ENCODE peak calls at places on chromosomes 12 and 14, in seven cellular contexts. One of them, this sample, is unnamed.

GRCh38 chr12:52906049-52906645 is 1.3 kb upstream of the KRT8 start:
- DNase-seq in heart right ventricle: no peak
- DNase-seq in GM23338: no peak
- DNase-seq in ovary: no peak
- DNase-seq in spleen: no peak
- DNase-seq in lung: no peak
- DNase-seq in GM12878: no peak
- DNase-seq in this sample: no peak

GRCh38 chr14:61694830-61695694 is at the start of gene HIF1A:
- DNase-seq in ovary: peak; percentile 95
- DNase-seq in heart right ventricle: peak; percentile 97
- DNase-seq in spleen: peak; percentile 99
- DNase-seq in GM12878: peak; percentile 96
- DNase-seq in GM23338: peak; percentile 99
- DNase-seq in lung: peak; percentile 97
- DNase-seq in this sample: peak; percentile 100

GRCh38 chr12:74899031-74899829 is 310.4 kb downstream of the KCNC2 start:
- DNase-seq in heart right ventricle: no peak
- DNase-seq in GM12878: no peak
- DNase-seq in spleen: no peak
- DNase-seq in ovary: no peak
- DNase-seq in GM23338: no peak
- DNase-seq in lung: no peak
- DNase-seq in this sample: no peak

GRCh38 chr12:121505513-121505912 is 75.3 kb downstream of the KDM2B start:
- DNase-seq in heart right ventricle: no peak
- DNase-seq in spleen: no peak
- DNase-seq in lung: no peak
- DNase-seq in GM12878: no peak
- DNase-seq in GM23338: no peak
- DNase-seq in ovary: no peak
- DNase-seq in this sample: no peak

GRCh38 chr14:45185110-45185814 is 49.5 kb downstream of the FANCM start:
- DNase-seq in GM12878: no peak
- DNase-seq in ovary: no peak
- DNase-seq in lung: no peak
- DNase-seq in spleen: no peak
- DNase-seq in GM23338: no peak
- DNase-seq in heart right ventricle: no peak
- DNase-seq in this sample: no peak

GRCh38 chr12:46825526-46826414 is at the start of gene SLC38A4:
- DNase-seq in GM12878: no peak
- DNase-seq in GM23338: peak; percentile 80
- DNase-seq in spleen: no peak
- DNase-seq in lung: no peak
- DNase-seq in ovary: no peak
- DNase-seq in heart right ventricle: no peak
- DNase-seq in this sample: peak; percentile 59

GRCh38 chr14:60272177-60272576 is 23.2 kb downstream of the PPM1A start:
- DNase-seq in spleen: no peak
- DNase-seq in heart right ventricle: no peak
- DNase-seq in ovary: no peak
- DNase-seq in GM12878: no peak
- DNase-seq in GM23338: no peak
- DNase-seq in lung: no peak
- DNase-seq in this sample: no peak

GRCh38 chr12:130975116-130975515 is 21.4 kb downstream of the ADGRD1 start:
- DNase-seq in GM23338: no peak
- DNase-seq in heart right ventricle: no peak
- DNase-seq in ovary: no peak
- DNase-seq in spleen: no peak
- DNase-seq in GM12878: no peak
- DNase-seq in lung: no peak
- DNase-seq in this sample: no peak

GRCh38 chr12:100213016-100213891 is 12.6 kb downstream of the ACTR6 start:
- DNase-seq in lung: no peak
- DNase-seq in GM23338: no peak
- DNase-seq in ovary: no peak
- DNase-seq in GM12878: no peak
- DNase-seq in heart right ventricle: no peak
- DNase-seq in spleen: peak; percentile 9
- DNase-seq in this sample: no peak

GRCh38 chr12:78185109-78185508 is 354.4 kb downstream of the NAV3 start:
- DNase-seq in GM12878: no peak
- DNase-seq in ovary: no peak
- DNase-seq in GM23338: no peak
- DNase-seq in heart right ventricle: no peak
- DNase-seq in lung: no peak
- DNase-seq in spleen: no peak
- DNase-seq in this sample: no peak

GRCh38 chr12:58920102-58920955 is at the start of gene LRIG3:
- DNase-seq in heart right ventricle: peak; percentile 90
- DNase-seq in GM12878: no peak
- DNase-seq in spleen: peak; percentile 88
- DNase-seq in lung: peak; percentile 89
- DNase-seq in GM23338: peak; percentile 89
- DNase-seq in ovary: peak; percentile 94
- DNase-seq in this sample: peak; percentile 96

GRCh38 chr14:92880851-92881250 is 42.1 kb upstream of the CHGA start:
- DNase-seq in lung: no peak
- DNase-seq in heart right ventricle: no peak
- DNase-seq in spleen: no peak
- DNase-seq in GM23338: peak; percentile 90
- DNase-seq in GM12878: no peak
- DNase-seq in ovary: no peak
- DNase-seq in this sample: no peak

GRCh38 chr12:65568517-65568916 is 255.8 kb upstream of the HMGA2 start:
- DNase-seq in ovary: no peak
- DNase-seq in spleen: no peak
- DNase-seq in GM12878: no peak
- DNase-seq in heart right ventricle: no peak
- DNase-seq in lung: no peak
- DNase-seq in GM23338: no peak
- DNase-seq in this sample: no peak

GRCh38 chr12:54989829-54990228 is 5.3 kb upstream of the TESPA1 start:
- DNase-seq in lung: no peak
- DNase-seq in heart right ventricle: no peak
- DNase-seq in ovary: no peak
- DNase-seq in GM12878: no peak
- DNase-seq in GM23338: no peak
- DNase-seq in spleen: no peak
- DNase-seq in this sample: no peak

GRCh38 chr14:44944107-44944506 is 17.6 kb downstream of the KLHL28 start:
- DNase-seq in ovary: no peak
- DNase-seq in lung: no peak
- DNase-seq in heart right ventricle: no peak
- DNase-seq in GM12878: no peak
- DNase-seq in spleen: no peak
- DNase-seq in GM23338: no peak
- DNase-seq in this sample: no peak

GRCh38 chr12:127964717-127965116 is 302.3 kb upstream of the TMEM132C start:
- DNase-seq in spleen: no peak
- DNase-seq in GM23338: peak; percentile 5
- DNase-seq in heart right ventricle: no peak
- DNase-seq in lung: no peak
- DNase-seq in GM12878: no peak
- DNase-seq in ovary: no peak
- DNase-seq in this sample: no peak

GRCh38 chr14:61511558-61511924 is 183.8 kb upstream of the HIF1A start:
- DNase-seq in lung: no peak
- DNase-seq in GM23338: no peak
- DNase-seq in heart right ventricle: no peak
- DNase-seq in ovary: no peak
- DNase-seq in GM12878: no peak
- DNase-seq in spleen: no peak
- DNase-seq in this sample: no peak

GRCh38 chr12:52873832-52874572 is 25.2 kb upstream of the KRT78 start:
- DNase-seq in GM23338: peak; percentile 63
- DNase-seq in ovary: peak; percentile 95
- DNase-seq in GM12878: no peak
- DNase-seq in lung: peak; percentile 79
- DNase-seq in spleen: peak; percentile 85
- DNase-seq in heart right ventricle: peak; percentile 84
- DNase-seq in this sample: peak; percentile 96

GRCh38 chr12:16198884-16199283 is 78.6 kb downstream of the SLC15A5 start:
- DNase-seq in spleen: no peak
- DNase-seq in ovary: no peak
- DNase-seq in GM23338: peak; percentile 54
- DNase-seq in GM12878: peak; percentile 39
- DNase-seq in lung: no peak
- DNase-seq in heart right ventricle: no peak
- DNase-seq in this sample: no peak

GRCh38 chr12:46174061-46174662 is 94.7 kb downstream of the SLC38A1 start:
- DNase-seq in GM23338: no peak
- DNase-seq in heart right ventricle: no peak
- DNase-seq in ovary: no peak
- DNase-seq in lung: no peak
- DNase-seq in spleen: no peak
- DNase-seq in GM12878: peak; percentile 85
- DNase-seq in this sample: no peak

GRCh38 chr12:125065021-125065752 is at the start of gene AACS:
- DNase-seq in GM12878: no peak
- DNase-seq in GM23338: peak; percentile 90
- DNase-seq in spleen: peak; percentile 94
- DNase-seq in heart right ventricle: peak; percentile 77
- DNase-seq in lung: peak; percentile 81
- DNase-seq in ovary: peak; percentile 82
- DNase-seq in this sample: peak; percentile 91
- H3K27ac ChIP-seq in GM12878: peak within 1 kb of the TSS; percentile 54
- H3K27ac ChIP-seq in GM23338: peak within 1 kb of the TSS; percentile 94
- H3K27ac ChIP-seq in spleen: peak within 1 kb of the TSS; percentile 75
- H3K27ac ChIP-seq in heart right ventricle: no peak within 1 kb of the TSS
- H3K27ac ChIP-seq in lung: peak within 1 kb of the TSS; percentile 85
- H3K27ac ChIP-seq in ovary: peak within 1 kb of the TSS; percentile 18
- H3K27ac ChIP-seq in this sample: no peak within 1 kb of the TSS

DNA sequence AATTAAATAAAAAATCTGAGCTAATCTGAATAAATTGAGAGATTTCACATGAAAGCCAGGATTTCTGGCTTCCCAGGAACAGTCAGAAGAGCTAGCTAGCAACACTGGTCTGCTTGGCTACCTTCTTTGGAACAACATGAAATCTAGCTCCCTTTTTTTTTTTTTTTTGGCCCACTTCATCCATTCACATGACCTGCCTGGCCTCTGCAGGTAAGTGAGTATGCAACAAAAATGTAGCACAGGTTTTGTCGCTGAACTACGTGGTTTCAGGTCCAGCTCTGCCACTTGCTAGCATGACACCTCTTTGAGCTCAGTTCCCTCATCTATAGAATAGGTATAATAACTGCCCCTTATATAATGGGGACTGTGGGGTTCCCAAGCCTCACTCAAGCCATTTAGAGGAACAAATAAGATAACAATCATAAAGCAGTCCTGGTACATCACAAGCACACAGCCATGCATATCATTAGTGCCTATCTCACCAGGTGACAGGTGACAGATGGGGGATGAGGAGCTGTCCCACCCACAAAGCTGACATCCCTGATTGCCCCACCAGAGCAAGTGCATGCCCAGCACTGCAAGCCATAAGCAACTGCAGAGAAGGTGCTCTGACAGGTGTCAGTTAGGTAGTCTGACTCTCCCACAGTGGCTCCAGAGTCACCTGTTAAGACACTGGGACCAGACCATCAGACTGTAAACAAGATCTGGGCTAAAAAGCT is 25.6 kb downstream of the PXN start:
- DNase-seq in heart right ventricle: no peak
- DNase-seq in spleen: no peak
- DNase-seq in GM12878: no peak
- DNase-seq in lung: no peak
- DNase-seq in GM23338: no peak
- DNase-seq in ovary: no peak
- DNase-seq in this sample: peak; percentile 10
- H3K4me1 ChIP-seq in heart right ventricle: peaks cover 83% of the 10 kb centered on the region
- H3K4me1 ChIP-seq in spleen: peaks cover 98% of the 10 kb centered on the region
- H3K4me1 ChIP-seq in GM12878: no peaks in the 10 kb centered on the region
- H3K4me1 ChIP-seq in lung: peaks cover 36% of the 10 kb centered on the region
- H3K4me1 ChIP-seq in GM23338: peaks cover 27% of the 10 kb centered on the region
- H3K4me1 ChIP-seq in ovary: peaks cover 5% of the 10 kb centered on the region
- H3K4me1 ChIP-seq in this sample: peaks cover 76% of the 10 kb centered on the region

DNA sequence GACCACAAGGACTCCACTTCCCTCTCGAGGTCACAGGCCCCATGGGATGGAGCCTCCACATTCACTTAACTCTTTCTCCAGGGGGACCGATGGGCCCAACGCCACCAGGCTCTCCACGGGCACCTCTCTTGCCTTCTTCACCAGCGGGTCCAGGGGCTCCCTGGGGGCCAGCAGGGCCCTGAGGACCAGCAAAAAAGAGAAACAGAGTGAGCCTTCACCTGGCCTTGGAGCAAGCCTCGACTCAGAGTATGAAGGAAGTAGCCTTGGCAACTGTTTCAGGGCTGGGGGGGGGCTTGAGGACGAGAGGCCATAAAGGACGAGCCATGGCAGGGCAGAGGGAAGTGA is 18.0 kb downstream of the COL2A1 start:
- DNase-seq in GM23338: no peak
- DNase-seq in spleen: peak; percentile 45
- DNase-seq in lung: no peak
- DNase-seq in heart right ventricle: no peak
- DNase-seq in ovary: no peak
- DNase-seq in GM12878: no peak
- DNase-seq in this sample: peak; percentile 40
- H3K27ac ChIP-seq in GM23338: no peak overlapping the region
- H3K27ac ChIP-seq in spleen: no peak overlapping the region
- H3K27ac ChIP-seq in lung: no peak overlapping the region
- H3K27ac ChIP-seq in heart right ventricle: no peak overlapping the region
- H3K27ac ChIP-seq in ovary: no peak overlapping the region
- H3K27ac ChIP-seq in GM12878: no peak overlapping the region
- H3K27ac ChIP-seq in this sample: no peak overlapping the region

GRCh38 chr12:116133149-116133548 is 144.3 kb downstream of the MED13L start:
- DNase-seq in ovary: no peak
- DNase-seq in lung: no peak
- DNase-seq in GM12878: no peak
- DNase-seq in GM23338: no peak
- DNase-seq in heart right ventricle: no peak
- DNase-seq in spleen: no peak
- DNase-seq in this sample: no peak
- H3K4me1 ChIP-seq in ovary: peaks cover 10% of the 10 kb centered on the region
- H3K4me1 ChIP-seq in lung: peaks cover 20% of the 10 kb centered on the region
- H3K4me1 ChIP-seq in GM12878: peaks cover 9% of the 10 kb centered on the region
- H3K4me1 ChIP-seq in GM23338: peaks cover 40% of the 10 kb centered on the region
- H3K4me1 ChIP-seq in heart right ventricle: peaks cover 19% of the 10 kb centered on the region
- H3K4me1 ChIP-seq in spleen: peaks cover 100% of the 10 kb centered on the region
- H3K4me1 ChIP-seq in this sample: peaks cover 9% of the 10 kb centered on the region

DNA sequence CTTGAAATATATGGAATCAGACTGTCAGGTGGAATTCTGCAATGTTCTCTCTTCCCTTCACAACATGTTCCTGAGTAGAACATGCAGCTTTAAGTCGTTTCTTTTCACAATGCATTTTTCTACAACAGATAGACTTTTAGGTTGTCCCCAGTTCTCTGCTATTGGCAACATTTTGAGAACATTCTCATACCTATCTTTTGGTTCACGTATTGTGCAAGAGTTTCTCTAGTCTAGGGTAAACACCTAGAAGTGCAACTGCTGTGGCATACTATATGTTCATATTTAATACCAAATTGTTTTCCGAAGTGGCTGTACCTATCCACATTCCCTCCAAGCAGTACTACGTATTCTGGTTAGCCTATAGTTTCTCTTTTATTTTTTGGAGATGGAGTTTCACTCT is 32.1 kb downstream of the PPTC7 start:
- DNase-seq in heart right ventricle: no peak
- DNase-seq in GM23338: no peak
- DNase-seq in lung: no peak
- DNase-seq in GM12878: no peak
- DNase-seq in ovary: no peak
- DNase-seq in spleen: no peak
- DNase-seq in this sample: no peak
- H3K27ac ChIP-seq in heart right ventricle: no peak overlapping the region
- H3K27ac ChIP-seq in GM23338: no peak overlapping the region
- H3K27ac ChIP-seq in lung: no peak overlapping the region
- H3K27ac ChIP-seq in GM12878: no peak overlapping the region
- H3K27ac ChIP-seq in ovary: no peak overlapping the region
- H3K27ac ChIP-seq in spleen: no peak overlapping the region
- H3K27ac ChIP-seq in this sample: no peak overlapping the region